ENCODE peak calls at places on chromosome 19, in four cellular contexts. W, O, J and K are unnamed samples.

GRCh38 chr19:49331616-49332055 is 3.6 kb upstream of the CD37 start:
- DNase-seq in W (no peak), O (no peak), J (no peak), K (peak)

GRCh38 chr19:2048959-2049740 is 1.9 kb downstream of the MKNK2 start:
- DNase-seq in W (peak), O (peak), J (peak), K (no peak)

GRCh38 chr19:21158523-21159135 is 16.8 kb downstream of the ZNF431 start:
- DNase-seq in W (no peak), O (no peak), J (no peak), K (no peak)

GRCh38 chr19:5086725-5087439 is 118.0 kb downstream of the KDM4B start:
- DNase-seq in W (no peak), O (no peak), J (no peak), K (no peak)

GRCh38 chr19:43700368-43701015 is 15.4 kb upstream of the IRGC start:
- DNase-seq in W (peak), O (peak), J (peak), K (peak)

GRCh38 chr19:17468302-17469091 is 1.8 kb upstream of the SLC27A1 start:
- DNase-seq in W (peak), O (peak), J (peak), K (peak)

GRCh38 chr19:35959040-35959967 is 23.1 kb downstream of the LRFN3 start:
- DNase-seq in W (no peak), O (peak), J (peak), K (peak)

GRCh38 chr19:3752492-3752891 is 9.0 kb downstream of the APBA3 start:
- DNase-seq in W (no peak), O (no peak), J (no peak), K (no peak)

GRCh38 chr19:38228491-38229439 is 4.7 kb upstream of the DPF1 start:
- DNase-seq in W (peak), O (peak), J (no peak), K (no peak)